ENCODE peak calls at places on chromosome 22, in four cellular contexts. X is astrocyte of the spinal cord, D is GM12865, S is astrocyte of the cerebellum. U is an unnamed sample.

GRCh38 chr22:50293441-50294318 is 13.8 kb downstream of the PLXNB2 start:
- DNase-seq in X (peak), D (peak), S (no peak), U (no peak)

GRCh38 chr22:17388235-17388634 is 19.0 kb downstream of the CECR2 start:
- DNase-seq in X (no peak), D (no peak), S (no peak), U (no peak)

GRCh38 chr22:19180740-19181410 is 2.3 kb upstream of the SLC25A1 start:
- DNase-seq in X (no peak), D (no peak), S (no peak), U (no peak)

GRCh38 chr22:44181912-44182590 is 1.3 kb downstream of the PARVG start:
- DNase-seq in X (no peak), D (peak), S (no peak), U (peak)

GRCh38 chr22:19779011-19779421 is 18.4 kb downstream of the TBX1 start:
- DNase-seq in X (no peak), D (no peak), S (no peak), U (no peak)

GRCh38 chr22:29443861-29444431 is 5.6 kb downstream of the RFPL1 start:
- DNase-seq in X (no peak), D (no peak), S (no peak), U (no peak)

GRCh38 chr22:27588273-27588672 is 213.3 kb downstream of the MN1 start:
- DNase-seq in X (no peak), D (no peak), S (no peak), U (no peak)

GRCh38 chr22:37733625-37734401 is 37.0 kb downstream of the TRIOBP start:
- DNase-seq in X (no peak), D (no peak), S (no peak), U (no peak)

GRCh38 chr22:32852346-32853251 is 51.1 kb downstream of the TIMP3 start:
- DNase-seq in X (peak), D (no peak), S (no peak), U (no peak)

GRCh38 chr22:26835929-26836528 is 178.6 kb downstream of the MIAT start:
- DNase-seq in X (peak), D (peak), S (no peak), U (peak)

GRCh38 chr22:31933816-31934482 is 10.4 kb upstream of the YWHAH start:
- DNase-seq in X (no peak), D (no peak), S (no peak), U (no peak)

GRCh38 chr22:20455709-20456063 is 18.1 kb upstream of the SCARF2 start:
- DNase-seq in X (no peak), D (no peak), S (no peak), U (no peak)

GRCh38 chr22:17518379-17518778 is 44.9 kb upstream of the SLC25A18 start:
- DNase-seq in X (no peak), D (no peak), S (no peak), U (no peak)

GRCh38 chr22:28711820-28712777 is 29.5 kb downstream of the CHEK2 start:
- DNase-seq in X (peak), D (no peak), S (peak), U (no peak)

GRCh38 chr22:31604746-31605705 is 57.0 kb downstream of the PISD start:
- DNase-seq in X (no peak), D (no peak), S (no peak), U (no peak)

GRCh38 chr22:17243524-17243923 is 24.3 kb upstream of the ADA2 start:
- DNase-seq in X (no peak), D (peak), S (no peak), U (no peak)

GRCh38 chr22:28855355-28856094 is 27.8 kb upstream of the ZNRF3 start:
- DNase-seq in X (peak), D (peak), S (peak), U (peak)

GRCh38 chr22:49522582-49523373 is 304.9 kb downstream of the BRD1 start:
- DNase-seq in X (no peak), D (no peak), S (no peak), U (no peak)

GRCh38 chr22:26904483-26904882 is 247.1 kb downstream of the MIAT start:
- DNase-seq in X (no peak), D (no peak), S (no peak), U (no peak)

GRCh38 chr22:37681556-37682049 is 4.5 kb upstream of the NOL12 start:
- DNase-seq in X (peak), D (peak), S (peak), U (peak)

GRCh38 chr22:43446881-43447280 is 35.1 kb downstream of the MPPED1 start:
- DNase-seq in X (no peak), D (no peak), S (no peak), U (peak)

GRCh38 chr22:50341977-50342650 is 1.0 kb upstream of the PPP6R2 start:
- DNase-seq in X (peak), D (peak), S (peak), U (peak)

GRCh38 chr22:40721266-40721665 is 42.0 kb downstream of the MCHR1 start:
- DNase-seq in X (peak), D (no peak), S (no peak), U (no peak)

GRCh38 chr22:23523746-23524145 is 56.3 kb downstream of the IGLL1 start:
- DNase-seq in X (no peak), D (no peak), S (no peak), U (peak)

GRCh38 chr22:31876156-31877035 is 67.9 kb upstream of the YWHAH start:
- DNase-seq in X (no peak), D (no peak), S (no peak), U (no peak)

GRCh38 chr22:50525991-50526848 is 822 bp upstream of the SCO2 start:
- DNase-seq in X (peak), D (peak), S (peak), U (peak)

GRCh38 chr22:27810566-27810965 is 9.0 kb upstream of the MN1 start:
- DNase-seq in X (no peak), D (no peak), S (no peak), U (no peak)

GRCh38 chr22:23763579-23764331 is 965 bp downstream of the C22orf15 start:
- DNase-seq in X (no peak), D (peak), S (no peak), U (no peak)

GRCh38 chr22:24432059-24432853 is 4.9 kb downstream of the ADORA2A start:
- DNase-seq in X (peak), D (no peak), S (no peak), U (no peak)

GRCh38 chr22:44567846-44568493 is 69.9 kb upstream of the RTL6 start:
- DNase-seq in X (peak), D (peak), S (peak), U (peak)

GRCh38 chr22:21949948-21950347 is 2.7 kb downstream of the PPM1F start:
- DNase-seq in X (no peak), D (no peak), S (no peak), U (no peak)
- H3K4me3 ChIP-seq in X (no peak), D (no peak), S (no peak), U (no peak)

DNA sequence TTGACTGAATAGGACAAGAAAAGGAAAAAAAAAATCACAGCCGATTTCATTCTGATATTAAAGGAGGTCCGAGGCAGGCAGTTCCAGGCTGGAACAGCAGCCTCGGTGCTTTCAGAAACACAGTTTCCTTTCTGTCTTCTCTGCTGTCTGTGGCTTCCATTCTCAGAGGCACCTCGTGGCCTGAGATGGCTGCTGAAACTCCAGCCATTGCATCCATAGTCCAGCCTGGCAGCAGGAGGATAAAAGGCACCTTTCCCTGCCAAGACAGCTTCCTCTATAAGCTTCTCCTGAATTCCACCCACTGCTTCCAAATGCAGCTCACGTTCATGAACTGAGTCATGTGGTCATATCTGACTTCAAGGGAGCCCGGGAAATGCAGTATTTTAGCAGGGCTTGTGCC is 390.5 kb downstream of the TBC1D22A start:
- DNase-seq in X (no peak), D (no peak), S (no peak), U (no peak)
- H3K4me3 ChIP-seq in X (no peak), D (no peak), S (no peak), U (no peak)

DNA sequence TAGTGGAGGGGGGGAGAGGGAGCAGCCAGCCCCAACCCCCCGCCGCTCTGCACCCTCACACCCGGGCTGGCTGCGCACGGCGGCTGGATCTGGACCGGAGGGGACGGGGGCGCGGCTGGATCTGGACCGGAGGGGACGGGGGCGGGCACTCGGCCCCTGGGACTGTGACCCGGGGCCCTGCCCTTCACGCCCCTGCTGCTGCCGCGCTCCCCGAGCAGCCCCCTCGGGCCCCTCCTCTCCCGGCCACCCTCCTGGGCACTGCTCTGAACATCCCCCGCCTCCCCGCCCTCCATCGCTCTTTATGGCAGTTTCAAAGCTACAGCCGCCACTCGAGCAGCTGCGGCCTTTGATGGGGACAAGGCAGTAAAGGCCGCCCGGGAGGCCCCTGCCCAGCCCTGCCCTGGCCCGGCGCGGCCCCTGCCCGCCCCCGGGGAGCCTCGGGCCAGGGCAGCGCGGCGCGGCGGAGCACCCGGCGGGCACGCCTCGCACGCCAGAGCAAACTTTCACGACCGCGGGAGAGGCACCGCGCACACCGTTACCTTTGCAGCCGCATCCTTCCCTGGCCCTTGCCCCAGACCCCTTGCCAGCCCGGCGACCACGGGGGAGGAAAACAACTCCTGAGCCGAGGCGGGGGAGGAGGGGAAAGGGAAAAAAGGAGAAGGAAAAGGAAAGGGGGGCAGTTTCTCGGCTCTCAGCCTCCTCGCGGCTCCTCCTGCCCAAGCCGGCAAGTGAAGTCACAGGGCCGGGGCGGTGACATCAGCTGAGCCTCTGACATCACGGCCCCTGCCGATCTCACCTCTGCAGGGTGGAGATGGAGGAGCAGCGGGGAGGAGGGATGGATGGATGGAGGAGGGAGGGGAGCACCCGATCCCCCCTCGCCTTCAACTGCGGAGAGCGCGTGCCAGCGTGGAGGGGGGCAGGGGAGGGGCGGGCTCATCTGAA is 13.1 kb upstream of the TCF20 start:
- DNase-seq in X (no peak), D (no peak), S (no peak), U (no peak)
- H3K4me3 ChIP-seq in X (no peak), D (no peak), S (peak), U (no peak)

GRCh38 chr22:30572840-30573593 is 1.4 kb downstream of the GAL3ST1 start:
- DNase-seq in X (no peak), D (no peak), S (no peak), U (no peak)

GRCh38 chr22:30573594-30574094 is 821 bp downstream of the GAL3ST1 start:
- DNase-seq in X (no peak), D (no peak), S (no peak), U (no peak)

GRCh38 chr22:30574095-30574981 is at the start of gene GAL3ST1:
- DNase-seq in X (no peak), D (no peak), S (no peak), U (no peak)

GRCh38 chr22:30575859-30576258 is 1.4 kb upstream of the GAL3ST1 start:
- DNase-seq in X (no peak), D (no peak), S (no peak), U (no peak)

GRCh38 chr22:30575011-30575671 is 676 bp upstream of the GAL3ST1 start:
- DNase-seq in X (peak), D (no peak), S (no peak), U (no peak)
- H3K4me3 ChIP-seq in X (no peak), D (no peak), S (peak), U (no peak)

GRCh38 chr22:39528681-39529486 is 3.7 kb downstream of the RPS19BP1 start:
- DNase-seq in X (peak), D (peak), S (peak), U (peak)
- H3K4me3 ChIP-seq in X (no peak), D (peak), S (no peak), U (peak)

GRCh38 chr22:46055176-46055850 is 78.4 kb upstream of the WNT7B start:
- DNase-seq in X (peak), D (no peak), S (no peak), U (no peak)
- H3K4me3 ChIP-seq in X (peak), D (no peak), S (peak), U (no peak)

GRCh38 chr22:35838849-35839646 is 121.4 kb downstream of the APOL5 start:
- DNase-seq in X (peak), D (peak), S (peak), U (peak)

GRCh38 chr22:35835998-35836691 is 118.5 kb downstream of the APOL5 start:
- DNase-seq in X (peak), D (no peak), S (peak), U (no peak)

GRCh38 chr22:35837328-35837727 is 119.7 kb downstream of the APOL5 start:
- DNase-seq in X (no peak), D (no peak), S (no peak), U (no peak)

GRCh38 chr22:35834080-35834479 is 116.4 kb downstream of the APOL5 start:
- DNase-seq in X (no peak), D (no peak), S (no peak), U (no peak)

GRCh38 chr22:35835267-35835997 is 117.8 kb downstream of the APOL5 start:
- DNase-seq in X (no peak), D (no peak), S (no peak), U (no peak)
- H3K4me3 ChIP-seq in X (peak), D (peak), S (peak), U (no peak)

GRCh38 chr22:41781508-41781906 is 19.0 kb upstream of the CCDC134 start:
- DNase-seq in X (no peak), D (no peak), S (no peak), U (no peak)
- H3K4me3 ChIP-seq in X (no peak), D (peak), S (no peak), U (peak)

U was measured in Jurkat, Clone E6-1.